ENCODE peak calls at places on chromosomes 11 and 22, in nine cellular contexts. J is naive thymus-derived CD8-positive, alpha-beta T cell; Y is A172; K is T-helper 1 cell; S is NCI-H1417; O is T-cell; E is foreskin keratinocyte; L is occipital lobe; T is activated naive CD8-positive, alpha-beta T cell treated with anti-CD3 and anti-CD28 coated beads, Interleukin-2, amount 50 U/mL, for 24 hours. G is an unnamed sample.

GRCh38 chr22:50059881-50060262 is 1.8 kb upstream of the TTLL8 start:
- DNase-seq in Y (no peak), O (no peak), L (no peak), T (no peak), K (no peak), S (no peak), J (no peak), E (no peak), G (no peak)

GRCh38 chr11:27291302-27291889 is 71.6 kb downstream of the CCDC34 start:
- DNase-seq in K (no peak), Y (peak; percentile 25), J (no peak), L (no peak), S (no peak), T (no peak), O (no peak), E (peak; percentile 83), G (no peak)

GRCh38 chr11:58796333-58797049 is 48.0 kb downstream of the GLYATL2 start:
- DNase-seq in T (no peak), O (no peak), Y (no peak), E (no peak), L (no peak), S (no peak), K (no peak), J (no peak), G (no peak)

GRCh38 chr22:41383085-41383484 is 1.3 kb downstream of the TEF start:
- DNase-seq in L (no peak), S (no peak), T (no peak), E (no peak), O (no peak), Y (no peak), K (no peak), J (no peak), G (no peak)

GRCh38 chr22:39392341-39392948 is 7.1 kb upstream of the TAB1 start:
- DNase-seq in E (no peak), L (no peak), S (no peak), Y (no peak), O (no peak), J (no peak), T (no peak), K (no peak), G (no peak)

GRCh38 chr22:22657712-22658111 is 13.3 kb downstream of the GGTLC2 start:
- DNase-seq in O (no peak), K (no peak), T (no peak), S (no peak), E (no peak), L (no peak), J (no peak), Y (no peak), G (no peak)

GRCh38 chr11:60777572-60777971 is 7.6 kb upstream of the MS4A10 start:
- DNase-seq in S (no peak), Y (peak; percentile 60), K (no peak), L (no peak), T (no peak), O (no peak), J (no peak), E (peak; percentile 61), G (no peak)

GRCh38 chr11:89168396-89168795 is 9.3 kb upstream of the TYR start:
- DNase-seq in L (no peak), T (no peak), E (no peak), Y (no peak), O (no peak), J (no peak), S (no peak), K (no peak), G (no peak)

GRCh38 chr11:119303227-119303718 is 13.7 kb downstream of the MCAM start:
- DNase-seq in S (no peak), Y (no peak), J (no peak), O (no peak), K (no peak), T (no peak), E (no peak), L (no peak), G (no peak)